ENCODE peak calls at places on chromosomes 13 and 19, in four cellular contexts. U, Q, V and R are unnamed samples.

GRCh38 chr13:112773601-112774447 is 84.0 kb downstream of the ATP11A start:
- DNase-seq in V (no peak), Q (no peak), U (no peak), R (no peak)

GRCh38 chr19:51712461-51713081 is 11.2 kb downstream of the HAS1 start:
- DNase-seq in V (no peak), U (peak), Q (peak), R (peak)

GRCh38 chr13:66364346-66364745 is 865.8 kb downstream of the PCDH9 start:
- DNase-seq in U (no peak), V (no peak), Q (no peak), R (no peak)

GRCh38 chr13:23323946-23324709 is 109.4 kb downstream of the SACS start:
- DNase-seq in U (no peak), V (no peak), Q (no peak), R (no peak)

GRCh38 chr13:93867481-93867880 is 612.0 kb downstream of the DCT start:
- DNase-seq in U (no peak), Q (no peak), V (no peak), R (no peak)

GRCh38 chr13:48994731-48995130 is 19.0 kb downstream of the FNDC3A start:
- DNase-seq in V (no peak), U (peak), Q (no peak), R (no peak)

GRCh38 chr13:45122941-45123340 is 2.6 kb downstream of the GTF2F2 start:
- DNase-seq in U (no peak), V (no peak), Q (no peak), R (no peak)

GRCh38 chr13:44470623-44471562 is 97.3 kb downstream of the SERP2 start:
- DNase-seq in U (peak), V (no peak), Q (no peak), R (no peak)

GRCh38 chr19:4018140-4018613 is 10.6 kb downstream of the PIAS4 start:
- DNase-seq in U (no peak), V (no peak), Q (no peak), R (no peak)

GRCh38 chr13:100875392-100876043 is 200.9 kb upstream of the TMTC4 start:
- DNase-seq in U (peak), Q (no peak), V (no peak), R (peak)

GRCh38 chr13:43848250-43848649 is 31.3 kb downstream of the CCDC122 start:
- DNase-seq in U (peak), Q (no peak), V (no peak), R (no peak)

GRCh38 chr19:2768365-2769132 is 14.5 kb downstream of the SGTA start:
- DNase-seq in V (no peak), Q (peak), U (no peak), R (no peak)

GRCh38 chr13:25489238-25489637 is 117.5 kb downstream of the ATP8A2 start:
- DNase-seq in V (no peak), U (no peak), Q (no peak), R (no peak)

GRCh38 chr19:18677156-18677555 is 6.3 kb upstream of the CRTC1 start:
- DNase-seq in V (no peak), U (no peak), Q (no peak), R (no peak)

GRCh38 chr19:50549927-50550593 is 18.2 kb downstream of the LRRC4B start:
- DNase-seq in U (no peak), V (no peak), Q (no peak), R (no peak)

GRCh38 chr19:10471909-10472308 is 31.2 kb downstream of the KEAP1 start:
- DNase-seq in Q (no peak), U (peak), V (no peak), R (no peak)

GRCh38 chr13:36251528-36251927 is 37.2 kb upstream of the SOHLH2 start:
- DNase-seq in Q (no peak), V (no peak), U (no peak), R (no peak)

GRCh38 chr19:58328999-58329398 is 2.2 kb downstream of the ZSCAN22 start:
- DNase-seq in Q (no peak), V (no peak), U (no peak), R (no peak)

GRCh38 chr13:80030491-80030890 is 310.4 kb downstream of the SPRY2 start:
- DNase-seq in V (no peak), Q (no peak), U (no peak), R (no peak)

GRCh38 chr13:44903596-44903995 is 85.7 kb downstream of the NUFIP1 start:
- DNase-seq in V (no peak), U (peak), Q (no peak), R (no peak)

GRCh38 chr13:63209330-63210017 is 1793.8 kb upstream of the PCDH20 start:
- DNase-seq in U (peak), V (no peak), Q (no peak), R (no peak)

GRCh38 chr13:99981115-99982020 is at the start of gene ZIC2:
- DNase-seq in Q (no peak), U (peak), V (no peak), R (no peak)

GRCh38 chr13:108993346-108993745 is 363.9 kb downstream of the MYO16 start:
- DNase-seq in U (no peak), V (no peak), Q (no peak), R (no peak)

GRCh38 chr19:16252459-16253205 is 54.9 kb downstream of the AP1M1 start:
- DNase-seq in Q (no peak), V (no peak), U (no peak), R (no peak)

GRCh38 chr19:42528354-42529247 is at the start of gene CEACAM1:
- DNase-seq in Q (peak), U (no peak), V (peak), R (peak)

GRCh38 chr13:73514208-73514607 is 455.4 kb downstream of the KLF5 start:
- DNase-seq in V (no peak), U (no peak), Q (no peak), R (no peak)

GRCh38 chr13:98083507-98083906 is 59.4 kb upstream of the FARP1 start:
- DNase-seq in U (peak), Q (no peak), V (no peak), R (no peak)

GRCh38 chr19:43470288-43470687 is 4.9 kb upstream of the LYPD3 start:
- DNase-seq in V (peak), Q (no peak), U (peak), R (no peak)

GRCh38 chr13:73635166-73635787 is 498.9 kb downstream of the KLF12 start:
- DNase-seq in V (no peak), Q (no peak), U (no peak), R (no peak)

GRCh38 chr19:10142701-10143375 is 23.1 kb upstream of the EIF3G start:
- DNase-seq in Q (no peak), U (no peak), V (peak), R (no peak)

GRCh38 chr13:113093580-113094409 is 11.8 kb upstream of the F7 start:
- DNase-seq in Q (no peak), U (no peak), V (no peak), R (no peak)

GRCh38 chr19:12994701-12995595 is at the start of gene NFIX:
- DNase-seq in Q (no peak), U (peak), V (peak), R (no peak)

GRCh38 chr13:106118050-106118449 is 417.4 kb downstream of the EFNB2 start:
- DNase-seq in V (no peak), Q (no peak), U (no peak), R (no peak)

GRCh38 chr19:38617764-38618589 is at the start of gene MAP4K1:
- DNase-seq in Q (peak), V (peak), U (no peak), R (peak)

GRCh38 chr13:77580748-77581147 is 45.2 kb downstream of the SCEL start:
- DNase-seq in U (no peak), Q (no peak), V (no peak), R (no peak)

GRCh38 chr19:656751-657559 is 6.1 kb downstream of the RNF126 start:
- DNase-seq in V (no peak), U (no peak), Q (no peak), R (no peak)
- TF ChIP-seq CTCF in V (no peak), U (no peak), Q (no peak), R (no peak)

GRCh38 chr19:49019242-49019932 is 2.5 kb upstream of the LHB start:
- DNase-seq in Q (peak), V (peak), U (no peak), R (peak)
- TF ChIP-seq CTCF in Q (no peak), V (no peak), U (no peak), R (no peak)

GRCh38 chr19:40392894-40393517 is 3.0 kb upstream of the HIPK4 start:
- DNase-seq in U (no peak), V (no peak), Q (peak), R (no peak)
- TF ChIP-seq CTCF in U (peak), V (no peak), Q (peak), R (peak)

GRCh38 chr13:75919660-75920199 is 283.6 kb downstream of the LMO7 start:
- DNase-seq in V (no peak), Q (no peak), U (no peak), R (no peak)

DNA sequence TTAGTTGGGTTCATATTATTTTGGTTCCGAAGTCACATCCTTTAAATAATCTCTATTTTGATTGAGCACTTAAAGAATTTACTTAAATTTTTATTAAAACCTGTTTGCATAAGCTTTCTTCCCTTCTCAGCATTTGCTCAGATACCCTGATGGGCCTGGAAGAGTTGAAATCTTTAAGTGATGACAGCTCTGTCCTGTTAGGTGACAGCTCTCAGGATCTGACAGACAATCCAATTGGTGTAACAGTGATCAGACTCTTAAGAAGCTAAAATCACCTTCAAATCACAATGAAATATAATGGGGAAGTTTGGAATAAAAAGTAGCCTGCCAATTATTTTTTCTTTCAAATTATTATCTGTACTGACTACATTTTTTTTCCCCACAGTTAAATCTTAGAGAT is 284.4 kb downstream of the LMO7 start:
- DNase-seq in Q (no peak), U (no peak), V (no peak), R (no peak)
- TF ChIP-seq CTCF in Q (no peak), U (no peak), V (no peak), R (no peak)

DNA sequence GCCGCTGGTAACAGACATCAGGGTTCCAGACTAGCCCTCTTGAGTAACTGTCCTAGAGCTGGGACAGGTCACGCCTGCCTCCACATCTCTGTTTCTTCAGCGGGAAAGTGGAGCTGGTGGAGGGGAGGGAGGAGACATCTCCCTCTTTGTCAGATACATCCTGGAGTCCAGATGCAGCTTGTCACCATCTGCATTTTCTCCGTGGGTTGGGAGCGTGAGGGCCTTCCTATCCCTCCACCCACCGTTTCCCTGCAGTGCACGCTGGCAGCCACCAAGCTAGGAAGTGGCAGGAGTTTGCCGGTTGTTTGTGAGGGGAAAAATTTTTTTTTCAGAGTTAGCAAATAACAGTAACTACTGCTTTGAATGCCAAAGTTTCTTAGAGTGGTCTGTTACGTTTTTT is 20.0 kb upstream of the SMIM17 start:
- DNase-seq in Q (no peak), U (no peak), V (no peak), R (no peak)
- TF ChIP-seq CTCF in Q (no peak), U (no peak), V (no peak), R (no peak)

DNA sequence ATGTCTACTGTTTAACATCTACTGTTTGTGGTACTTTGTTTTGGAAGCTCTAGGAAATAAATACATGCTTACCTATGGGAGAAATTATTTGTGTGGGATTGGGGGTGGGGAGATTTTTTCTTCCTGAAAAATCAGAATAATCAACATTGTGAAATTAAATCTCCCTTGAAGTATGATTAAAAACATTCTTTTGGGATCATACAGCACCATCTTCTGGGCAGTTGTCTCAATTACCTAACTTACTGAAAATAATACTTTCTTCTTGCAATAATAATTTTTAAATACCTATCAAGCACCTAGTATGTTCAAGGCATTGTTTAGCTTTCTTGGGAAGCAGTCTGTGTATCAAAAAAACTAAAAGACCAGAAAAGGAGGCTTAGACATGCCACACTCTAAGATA is 576.5 kb upstream of the ARGLU1 start:
- DNase-seq in V (no peak), U (peak), Q (no peak), R (no peak)
- TF ChIP-seq CTCF in V (no peak), U (peak), Q (no peak), R (no peak)

DNA sequence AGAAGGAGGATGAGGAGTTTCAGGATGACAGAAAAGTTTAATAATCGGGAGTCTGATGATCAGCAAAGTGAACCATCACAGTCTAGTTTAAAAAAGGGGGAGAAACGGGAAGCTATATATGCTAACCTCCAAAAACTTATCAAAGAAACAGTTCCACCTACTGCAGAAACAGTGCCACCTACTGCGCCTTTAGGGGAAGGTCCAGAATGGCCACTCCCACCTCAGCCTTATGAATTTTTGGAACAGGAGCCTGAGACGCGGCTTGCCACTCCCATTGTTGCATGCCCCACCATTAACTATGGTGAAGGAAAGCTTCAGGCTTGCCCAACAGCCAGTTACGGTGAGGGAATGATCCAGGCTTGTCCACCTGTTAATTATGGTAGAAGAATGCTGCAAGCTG is 929.0 kb downstream of the SLITRK6 start:
- DNase-seq in Q (no peak), U (no peak), V (no peak), R (no peak)
- TF ChIP-seq CTCF in Q (no peak), U (peak), V (no peak), R (peak)